ENCODE peak calls at places on chromosomes 3 and 15, in nine cellular contexts. Z is neural progenitor cell, B is esophagus muscularis mucosa, C is A549, S is stomach, X is retinal pigment epithelial cell, A is astrocyte of the spinal cord, Y is BE2C, M is hepatocyte. D is an unnamed sample.
A peak's percentile ranks its signal among the peaks of the same experiment; 100 is the strongest.

GRCh38 chr3:126545544-126545943 is 13.2 kb downstream of the C3orf22 start:
- DNase-seq in A (no peak), M (no peak), Y (peak; percentile 1), X (no peak), S (peak; percentile 17), B (no peak), Z (no peak), C (no peak), D (no peak)

GRCh38 chr3:42501681-42502428 is 588 bp upstream of the VIPR1 start:
- DNase-seq in A (peak; percentile 16), S (peak; percentile 78), Z (peak; percentile 67), B (no peak), C (peak; percentile 21), M (peak; percentile 82), Y (peak; percentile 36), X (no peak), D (no peak)

GRCh38 chr15:31396881-31397560 is 70.4 kb downstream of the KLF13 start:
- DNase-seq in S (peak; percentile 95), Z (peak; percentile 92), A (no peak), Y (peak; percentile 99), C (peak; percentile 92), X (peak; percentile 32), M (peak; percentile 91), B (peak; percentile 96), D (no peak)

GRCh38 chr3:111315911-111316310 is 226.1 kb upstream of the CD96 start:
- DNase-seq in Y (no peak), S (no peak), B (no peak), A (peak; percentile 82), C (no peak), Z (no peak), M (no peak), X (no peak), D (no peak)

GRCh38 chr15:75091814-75092213 is 68.4 kb downstream of the PPCDC start:
- DNase-seq in A (peak; percentile 24), B (no peak), X (no peak), Z (no peak), C (no peak), M (no peak), S (no peak), Y (no peak), D (no peak)

GRCh38 chr3:4828279-4829030 is 150.8 kb upstream of the BHLHE40 start:
- DNase-seq in X (no peak), Z (no peak), M (no peak), S (no peak), C (peak; percentile 42), B (no peak), Y (no peak), A (no peak), D (no peak)

GRCh38 chr3:188947401-188947982 is 224.3 kb upstream of the TPRG1 start:
- DNase-seq in M (peak; percentile 93), B (peak; percentile 93), S (peak; percentile 90), X (peak; percentile 79), Z (peak; percentile 96), Y (peak; percentile 85), A (peak; percentile 93), C (peak; percentile 86), D (no peak)

GRCh38 chr3:136984837-136985236 is 27.1 kb downstream of the IL20RB start:
- DNase-seq in S (peak; percentile 46), A (peak; percentile 10), M (peak; percentile 63), Y (peak; percentile 58), X (no peak), B (no peak), C (no peak), Z (no peak), D (no peak)

GRCh38 chr3:128247841-128248240 is 94.6 kb downstream of the EEFSEC start:
- DNase-seq in B (no peak), M (no peak), A (no peak), X (no peak), C (no peak), S (no peak), Y (no peak), Z (no peak), D (no peak)

GRCh38 chr15:26095710-26096330 is 232.7 kb upstream of the ATP10A start:
- DNase-seq in B (no peak), X (no peak), Y (peak; percentile 44), S (no peak), M (no peak), A (no peak), C (no peak), Z (peak; percentile 69), D (no peak)

GRCh38 chr3:17079933-17080332 is 195.2 kb downstream of the PLCL2 start:
- DNase-seq in Z (no peak), X (no peak), Y (no peak), B (no peak), C (no peak), M (no peak), A (no peak), S (no peak), D (no peak)

GRCh38 chr15:82543155-82543554 is 2.9 kb upstream of the RPS17 start:
- DNase-seq in M (no peak), B (no peak), Y (no peak), X (no peak), S (no peak), C (no peak), Z (peak; percentile 66), A (peak; percentile 84), D (no peak)

GRCh38 chr3:480070-480469 is 283.5 kb downstream of the CHL1 start:
- DNase-seq in S (no peak), X (no peak), Z (no peak), Y (no peak), C (no peak), B (no peak), A (no peak), M (no peak), D (no peak)

DNA sequence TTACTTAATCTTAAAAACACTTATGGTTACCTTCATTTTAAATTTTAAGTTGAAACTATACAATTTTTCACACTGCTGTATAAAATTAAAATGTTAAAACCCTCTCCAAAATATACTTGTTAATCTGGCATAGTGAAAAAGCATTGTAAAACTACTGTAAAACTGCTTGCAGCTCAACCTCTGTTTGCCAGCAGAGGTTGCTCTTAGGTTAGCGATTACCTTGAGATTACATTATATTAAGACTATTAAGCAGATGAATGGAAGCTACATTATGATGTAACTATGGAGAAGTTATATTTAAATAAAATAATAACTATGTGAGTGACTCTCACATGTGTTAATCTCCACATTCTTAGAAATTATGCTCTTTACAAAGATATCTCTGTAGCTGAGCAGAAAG is 143.6 kb upstream of the SLITRK3 start:
- DNase-seq in A (peak; percentile 35), S (no peak), Y (peak; percentile 5), M (peak; percentile 19), B (no peak), X (peak; percentile 20), C (peak; percentile 36), Z (peak; percentile 8), D (peak; percentile 1)
- TF ChIP-seq CTCF in A (peak; percentile 48), S (no peak), Y (peak; percentile 56), M (peak; percentile 58), B (peak; percentile 58), X (peak; percentile 73), C (peak; percentile 50), Z (peak; percentile 51), D (peak; percentile 65)

GRCh38 chr3:69747511-69748248 is 8.4 kb downstream of the MITF start:
- DNase-seq in X (no peak), Y (no peak), Z (no peak), S (no peak), B (no peak), C (no peak), A (no peak), M (no peak), D (no peak)

GRCh38 chr3:69753179-69753775 is 14.0 kb downstream of the MITF start:
- DNase-seq in Y (no peak), C (no peak), S (no peak), M (no peak), B (no peak), A (no peak), X (no peak), Z (no peak), D (no peak)

GRCh38 chr3:69749461-69749860 is 10.2 kb downstream of the MITF start:
- DNase-seq in Y (no peak), X (no peak), C (no peak), M (no peak), Z (no peak), S (no peak), B (no peak), A (no peak), D (no peak)

GRCh38 chr3:69748503-69748902 is 9.2 kb downstream of the MITF start:
- DNase-seq in X (no peak), A (no peak), M (no peak), C (no peak), S (no peak), Y (no peak), B (no peak), Z (no peak), D (no peak)

DNA sequence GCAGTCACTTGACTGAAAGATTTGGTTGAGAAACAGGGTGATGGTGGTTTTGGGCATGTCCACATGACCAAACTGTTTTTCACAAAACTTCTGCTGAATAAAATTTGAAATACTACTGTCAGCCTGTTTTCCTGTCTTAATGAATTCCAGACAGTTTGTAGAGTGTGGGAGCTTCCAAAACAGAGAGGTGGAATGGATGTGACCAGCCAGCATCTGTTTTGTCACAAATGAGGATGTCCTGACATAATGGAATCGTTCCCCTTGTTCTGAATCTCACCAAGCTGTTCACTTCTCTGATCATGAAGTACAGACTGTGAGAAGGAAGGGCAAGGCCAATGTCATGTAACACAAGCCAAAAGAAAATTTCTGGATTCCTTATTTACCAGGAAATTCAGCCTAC is 11.9 kb downstream of the MITF start:
- DNase-seq in B (no peak), C (no peak), M (no peak), Y (no peak), Z (no peak), S (no peak), X (no peak), A (no peak), D (no peak)
- H3K4me3 ChIP-seq in B (no peak overlapping the region), C (no peak overlapping the region), M (no peak overlapping the region), Y (no peak overlapping the region), Z (no peak overlapping the region), S (no peak overlapping the region), X (no peak overlapping the region), A (no peak overlapping the region), D (no peak overlapping the region)

DNA sequence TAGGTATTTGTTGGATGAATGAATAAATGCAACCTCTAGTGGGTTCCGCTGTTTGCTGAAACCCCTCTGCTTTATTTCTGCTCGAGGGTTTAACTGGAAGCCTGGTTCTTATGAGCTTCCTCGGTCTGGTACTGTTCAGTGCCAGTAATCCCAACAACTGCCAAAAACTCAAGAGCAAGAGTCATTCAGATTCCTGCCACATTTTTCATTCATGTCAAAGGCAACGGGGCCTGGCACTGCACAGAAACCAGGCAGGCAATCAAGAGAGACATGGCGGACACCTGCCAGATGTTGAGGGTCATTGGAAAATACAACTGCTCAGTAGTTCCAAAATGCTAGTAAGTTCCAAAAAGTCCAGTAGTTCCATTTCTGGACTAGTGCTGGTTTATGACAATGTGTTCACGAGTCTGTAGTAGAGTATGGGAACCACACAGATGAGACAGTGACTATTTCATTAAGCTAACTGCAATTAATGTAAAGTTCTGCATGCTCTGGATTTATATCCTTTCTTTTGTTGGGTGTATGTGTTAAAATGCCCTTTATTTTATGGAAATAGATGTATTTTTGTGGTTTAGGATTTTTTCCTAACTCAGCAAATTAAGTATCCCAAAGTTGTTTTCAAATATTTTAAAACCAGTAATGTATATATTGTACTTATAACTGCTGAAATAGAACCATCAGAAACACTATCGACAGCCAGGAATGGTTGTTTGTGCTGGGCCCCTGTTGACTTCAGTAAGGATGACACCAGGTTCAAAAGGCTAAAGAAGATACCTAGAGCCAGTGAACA is 22.7 kb upstream of the TMEM41A start:
- DNase-seq in C (no peak), X (no peak), M (no peak), Z (no peak), A (no peak), S (no peak), Y (no peak), B (no peak), D (no peak)
- TF ChIP-seq CTCF in C (no peak), X (no peak), M (no peak), Z (no peak), A (no peak), S (no peak), Y (no peak), B (no peak), D (no peak)

GRCh38 chr15:36370051-36370734 is 209.2 kb upstream of the CDIN1 start:
- DNase-seq in X (no peak), C (peak; percentile 49), B (no peak), Z (no peak), S (no peak), M (no peak), A (no peak), Y (no peak), D (no peak)
- H3K4me3 ChIP-seq in X (no peak overlapping the region), C (no peak overlapping the region), B (no peak overlapping the region), Z (no peak overlapping the region), S (no peak overlapping the region), M (no peak overlapping the region), A (no peak overlapping the region), Y (no peak overlapping the region), D (no peak overlapping the region)